ENCODE peak calls at places on chromosomes 6 and 20, in seven cellular contexts. S is fibroblast of mammary gland, F is lower lobe of right lung, N is bronchial epithelial cell, M is IMR-90, O is glutamatergic neuron, L is GM13976. T is an unnamed sample.

GRCh38 chr6:133749427-133749826 is 139.5 kb upstream of the TCF21 start:
- DNase-seq in S (no peak), F (no peak), N (no peak), M (no peak), O (no peak), L (no peak), T (no peak)

GRCh38 chr6:170311696-170312095 is 5.1 kb downstream of the FAM120B start:
- DNase-seq in S (peak; percentile 26), F (no peak), N (no peak), M (peak; percentile 57), O (no peak), L (no peak), T (no peak)

GRCh38 chr20:9837634-9838033 is 1.2 kb downstream of the PAK5 start:
- DNase-seq in S (no peak), F (no peak), N (no peak), M (no peak), O (no peak), L (no peak), T (no peak)

GRCh38 chr6:137136065-137136464 is 37.4 kb downstream of the IL22RA2 start:
- DNase-seq in S (peak; percentile 36), F (no peak), N (peak; percentile 47), M (no peak), O (no peak), L (no peak), T (no peak)

GRCh38 chr6:157823523-157824370 is 701 bp downstream of the SNX9 start:
- DNase-seq in S (peak; percentile 86), F (peak; percentile 51), N (peak; percentile 87), M (peak; percentile 88), O (peak; percentile 40), L (peak; percentile 78), T (peak; percentile 50)

GRCh38 chr6:116206231-116206903 is 47.5 kb downstream of the TSPYL4 start:
- DNase-seq in S (peak; percentile 53), F (no peak), N (peak; percentile 90), M (no peak), O (no peak), L (no peak), T (no peak)

GRCh38 chr20:63134201-63134612 is 81.7 kb downstream of the YTHDF1 start:
- DNase-seq in S (no peak), F (peak; percentile 32), N (no peak), M (no peak), O (peak; percentile 22), L (no peak), T (peak; percentile 31)

GRCh38 chr6:11535801-11536230 is 1.7 kb upstream of the TMEM170B start:
- DNase-seq in S (peak; percentile 52), F (no peak), N (peak; percentile 58), M (peak; percentile 46), O (no peak), L (no peak), T (no peak)

GRCh38 chr20:44209691-44210421 is 715 bp downstream of the OSER1 start:
- DNase-seq in S (peak; percentile 52), F (no peak), N (no peak), M (peak; percentile 35), O (no peak), L (no peak), T (peak; percentile 65)

GRCh38 chr6:157381631-157382621 is 936 bp downstream of the ZDHHC14 start:
- DNase-seq in S (peak; percentile 37), F (peak; percentile 66), N (peak; percentile 32), M (peak; percentile 47), O (peak; percentile 49), L (peak; percentile 71), T (peak; percentile 56)

GRCh38 chr20:35615667-35616464 is at the start of gene SPAG4:
- DNase-seq in S (peak; percentile 76), F (peak; percentile 100), N (no peak), M (peak; percentile 78), O (peak; percentile 100), L (peak; percentile 99), T (peak; percentile 100)

GRCh38 chr20:3209946-3210317 is 634 bp downstream of the ITPA start:
- DNase-seq in S (peak; percentile 20), F (no peak), N (peak; percentile 5), M (peak; percentile 18), O (no peak), L (no peak), T (no peak)

GRCh38 chr6:89034586-89035251 is 45.8 kb upstream of the PNRC1 start:
- DNase-seq in S (peak; percentile 99), F (peak; percentile 51), N (peak; percentile 94), M (peak; percentile 49), O (no peak), L (no peak), T (no peak)

GRCh38 chr6:157139054-157139708 is 184.1 kb downstream of the TMEM242 start:
- DNase-seq in S (no peak), F (no peak), N (no peak), M (no peak), O (peak; percentile 56), L (no peak), T (no peak)

GRCh38 chr6:37850728-37851285 is 31.3 kb downstream of the ZFAND3 start:
- DNase-seq in S (no peak), F (no peak), N (no peak), M (no peak), O (no peak), L (no peak), T (no peak)

GRCh38 chr20:61353261-61353995 is 101.4 kb downstream of the CDH4 start:
- DNase-seq in S (peak; percentile 37), F (no peak), N (peak; percentile 51), M (peak; percentile 37), O (no peak), L (no peak), T (no peak)

GRCh38 chr20:58723628-58723984 is 31.0 kb downstream of the NPEPL1 start:
- DNase-seq in S (no peak), F (no peak), N (no peak), M (no peak), O (no peak), L (no peak), T (no peak)

GRCh38 chr6:64301307-64302236 is 666.0 kb downstream of the PHF3 start:
- DNase-seq in S (no peak), F (no peak), N (no peak), M (no peak), O (no peak), L (no peak), T (no peak)

GRCh38 chr6:157955675-157956074 is 26.0 kb upstream of the SYNJ2 start:
- DNase-seq in S (no peak), F (no peak), N (no peak), M (no peak), O (no peak), L (no peak), T (no peak)

GRCh38 chr6:37077459-37078296 is 72.2 kb downstream of the FGD2 start:
- DNase-seq in S (peak; percentile 97), F (peak; percentile 70), N (peak; percentile 54), M (peak; percentile 95), O (no peak), L (peak; percentile 14), T (peak; percentile 71)

GRCh38 chr20:58131111-58131510 is 97.3 kb downstream of the ANKRD60 start:
- DNase-seq in S (peak; percentile 25), F (no peak), N (peak; percentile 28), M (no peak), O (no peak), L (no peak), T (peak; percentile 32)

GRCh38 chr6:44113396-44113795 is 13.9 kb downstream of the MRPL14 start:
- DNase-seq in S (no peak), F (no peak), N (no peak), M (no peak), O (no peak), L (no peak), T (no peak)
- TF ChIP-seq CTCF in S (peak; percentile 25), F (no peak), N (peak; percentile 19), M (peak; percentile 10), O (peak; percentile 39), L (no peak), T (peak; percentile 6)

DNA sequence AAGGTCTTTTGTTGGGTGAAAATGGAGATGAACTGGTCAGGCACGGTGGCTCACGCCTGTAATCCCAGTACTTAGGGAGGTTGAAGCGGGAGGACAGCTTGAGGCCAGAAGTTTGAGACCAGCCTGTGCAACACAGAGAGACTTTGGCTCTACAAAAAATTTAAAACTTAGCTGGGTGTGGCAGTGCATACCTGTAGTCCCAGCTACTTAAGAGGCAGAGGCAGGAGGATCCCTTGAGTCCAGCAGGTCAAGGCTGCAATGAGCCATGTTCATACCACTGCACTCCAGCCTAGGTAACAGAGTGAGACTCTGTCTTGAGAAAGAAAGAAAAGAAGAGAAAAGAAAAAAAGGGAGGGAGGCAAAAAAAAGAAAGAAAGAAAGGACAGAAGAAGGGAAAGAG is 90.9 kb upstream of the NFATC2 start:
- DNase-seq in S (no peak), F (no peak), N (no peak), M (no peak), O (no peak), L (no peak), T (no peak)
- TF ChIP-seq CTCF in S (no peak), F (no peak), N (no peak), M (no peak), O (no peak), L (no peak), T (no peak)

DNA sequence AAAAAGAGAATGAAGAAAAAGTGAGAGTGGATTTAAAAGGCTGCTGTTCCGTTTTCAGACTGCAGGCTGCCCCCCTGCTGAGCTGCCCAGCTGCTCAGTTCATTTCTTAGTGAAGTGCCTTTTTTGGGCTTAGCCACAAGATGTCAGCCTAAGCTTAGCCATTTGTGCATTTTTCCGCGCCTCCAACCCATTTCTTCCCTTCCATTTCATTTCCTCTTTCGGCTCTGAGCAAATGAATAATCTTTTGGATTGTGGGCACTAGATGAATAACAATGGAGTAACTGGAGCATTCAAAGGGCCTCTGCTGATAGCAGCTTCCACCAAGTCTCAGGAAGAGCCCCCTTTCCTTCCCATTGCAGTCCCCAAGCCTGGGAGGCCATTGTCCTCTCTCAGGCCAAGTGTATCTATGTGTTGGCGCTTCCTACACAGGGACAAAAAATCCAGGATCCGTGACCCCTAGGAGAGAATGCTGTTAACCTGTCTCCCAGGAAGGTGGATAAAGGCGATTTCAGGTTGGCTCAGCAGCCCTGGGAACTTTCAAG is 83.5 kb upstream of the SPTLC3 start:
- DNase-seq in S (peak; percentile 85), F (no peak), N (peak; percentile 76), M (peak; percentile 85), O (peak; percentile 72), L (peak; percentile 61), T (peak; percentile 70)
- TF ChIP-seq CTCF in S (peak; percentile 98), F (peak; percentile 71), N (peak; percentile 89), M (peak; percentile 100), O (peak; percentile 84), L (peak; percentile 77), T (peak; percentile 95)

DNA sequence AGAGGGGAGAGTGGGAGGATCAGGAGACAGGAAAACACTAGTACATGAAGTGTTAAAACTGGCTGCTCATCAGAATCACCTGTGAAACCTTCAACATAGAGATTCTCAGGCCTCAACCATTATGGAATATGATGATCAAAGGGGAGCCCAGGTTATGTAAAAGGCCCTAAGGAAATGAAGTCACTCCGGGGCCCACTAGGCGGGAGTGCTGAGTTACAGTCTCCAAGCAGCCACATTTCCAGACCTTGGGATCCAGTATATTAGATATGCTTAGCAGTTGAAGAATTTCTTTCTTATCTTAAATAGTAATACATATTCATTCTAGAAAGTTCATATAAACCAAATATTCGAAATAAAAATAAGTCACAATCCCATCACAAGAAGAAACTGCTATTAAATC is 476.3 kb downstream of the PRKN start:
- DNase-seq in S (peak; percentile 43), F (no peak), N (no peak), M (no peak), O (no peak), L (no peak), T (no peak)
- TF ChIP-seq CTCF in S (peak; percentile 51), F (no peak), N (no peak), M (no peak), O (no peak), L (no peak), T (peak; percentile 18)

GRCh38 chr6:109059591-109060021 is 35.0 kb downstream of the SESN1 start:
- DNase-seq in S (peak; percentile 62), F (no peak), N (peak; percentile 71), M (peak; percentile 24), O (no peak), L (peak; percentile 33), T (no peak)
- TF ChIP-seq CTCF in S (peak; percentile 30), F (peak; percentile 22), N (no peak), M (no peak), O (no peak), L (no peak), T (no peak)